ENCODE peak calls at places on chromosome 15, in six cellular contexts. U is left colon, A is omental fat pad, P is NCI-H1092, W is astrocyte of the spinal cord, V is NAMALWA. S is an unnamed sample.
A peak's percentile ranks its signal among the peaks of the same experiment; 100 is the strongest.

GRCh38 chr15:48861813-48862431 is 16.0 kb upstream of the EID1 start:
- DNase-seq in U (no peak), W (peak; percentile 77), P (peak; percentile 46), A (no peak), V (peak; percentile 71), S (no peak)

GRCh38 chr15:51022206-51022605 is 72.5 kb downstream of the TNFAIP8L3 start:
- DNase-seq in W (no peak), V (no peak), P (no peak), U (no peak), A (no peak), S (no peak)

GRCh38 chr15:73165844-73166243 is 113.6 kb downstream of the NEO1 start:
- DNase-seq in A (no peak), V (no peak), P (no peak), W (no peak), U (no peak), S (no peak)

GRCh38 chr15:40293006-40293405 is 10.1 kb upstream of the ANKRD63 start:
- DNase-seq in A (no peak), V (no peak), P (no peak), U (no peak), W (no peak), S (no peak)

GRCh38 chr15:67076147-67076843 is 10.9 kb downstream of the SMAD3 start:
- DNase-seq in U (no peak), V (peak; percentile 70), W (peak; percentile 87), A (no peak), P (no peak), S (no peak)

GRCh38 chr15:88467935-88468528 is 524 bp downstream of the MRPS11 start:
- DNase-seq in A (no peak), P (no peak), W (peak; percentile 16), U (peak; percentile 22), V (peak; percentile 69), S (no peak)

GRCh38 chr15:98567951-98568350 is 80.4 kb upstream of the IGF1R start:
- DNase-seq in W (no peak), U (no peak), A (no peak), V (no peak), P (no peak), S (no peak)

GRCh38 chr15:35674873-35675781 is 129.2 kb upstream of the DPH6 start:
- DNase-seq in W (peak; percentile 75), U (no peak), P (no peak), V (no peak), A (no peak), S (no peak)

GRCh38 chr15:51731549-51732267 is 5.7 kb downstream of the LYSMD2 start:
- DNase-seq in W (peak; percentile 45), U (peak; percentile 27), A (no peak), V (peak; percentile 92), P (no peak), S (no peak)

GRCh38 chr15:42087460-42087859 is 6.9 kb downstream of the PLA2G4D start:
- DNase-seq in A (no peak), V (no peak), W (no peak), P (no peak), U (no peak), S (no peak)

GRCh38 chr15:100681335-100681746 is 79.0 kb downstream of the ASB7 start:
- DNase-seq in U (no peak), A (no peak), P (no peak), V (no peak), W (no peak), S (no peak)

GRCh38 chr15:56732135-56732880 is 1.0 kb downstream of the ZNF280D start:
- DNase-seq in U (peak; percentile 12), P (peak; percentile 3), V (peak; percentile 35), W (peak; percentile 80), A (no peak), S (no peak)

GRCh38 chr15:47407692-47408091 is 309.6 kb upstream of the SEMA6D start:
- DNase-seq in U (no peak), V (no peak), A (no peak), P (no peak), W (no peak), S (no peak)

GRCh38 chr15:81054236-81054635 is 53.5 kb downstream of the TLNRD1 start:
- DNase-seq in U (no peak), A (no peak), V (no peak), P (no peak), W (peak; percentile 78), S (no peak)

GRCh38 chr15:65414841-65415621 is 7.7 kb downstream of the IGDCC4 start:
- DNase-seq in P (peak; percentile 74), U (peak; percentile 14), V (no peak), W (peak; percentile 89), A (no peak), S (no peak)

GRCh38 chr15:41276821-41277220 is 45.8 kb downstream of the CHP1 start:
- DNase-seq in P (no peak), U (no peak), W (no peak), A (no peak), V (no peak), S (no peak)

GRCh38 chr15:78660584-78660983 is 19.6 kb upstream of the CHRNB4 start:
- DNase-seq in W (no peak), A (no peak), U (no peak), V (no peak), P (no peak), S (no peak)